ENCODE peak calls at places on chromosomes 11 and 22, in six cellular contexts. H is HCT116, E is H1, C is HepG2, O is K562, P is GM12878. B is an unnamed sample.

GRCh38 chr22:29031236-29031982 is 30.2 kb downstream of the C22orf31 start:
- DNase-seq in O (peak), P (no peak), C (peak), H (peak), E (peak), B (peak)

GRCh38 chr22:29129644-29130201 is 56.9 kb downstream of the KREMEN1 start:
- DNase-seq in O (no peak), P (no peak), H (no peak), C (no peak), E (no peak), B (no peak)

GRCh38 chr11:70656293-70656692 is 258.0 kb downstream of the CTTN start:
- DNase-seq in O (no peak), P (no peak), H (no peak), C (peak), E (no peak), B (no peak)

GRCh38 chr11:126246636-126247035 is 22.1 kb downstream of the SRPRA start:
- DNase-seq in H (no peak), E (no peak), P (no peak), C (no peak), O (no peak), B (no peak)

GRCh38 chr22:25334091-25334490 is 114.7 kb downstream of the CRYBB2 start:
- DNase-seq in E (no peak), O (peak), H (peak), P (peak), C (peak), B (peak)

GRCh38 chr11:117950999-117951961 is 22.1 kb upstream of the TMPRSS13 start:
- DNase-seq in E (no peak), O (no peak), C (no peak), P (no peak), H (no peak), B (no peak)

GRCh38 chr11:75768112-75768908 is at the start of gene DGAT2:
- DNase-seq in C (peak), O (peak), E (peak), H (peak), P (peak), B (peak)

GRCh38 chr11:73201249-73201648 is 16.8 kb upstream of the P2RY2 start:
- DNase-seq in O (no peak), C (no peak), H (no peak), P (no peak), E (no peak), B (no peak)

DNA sequence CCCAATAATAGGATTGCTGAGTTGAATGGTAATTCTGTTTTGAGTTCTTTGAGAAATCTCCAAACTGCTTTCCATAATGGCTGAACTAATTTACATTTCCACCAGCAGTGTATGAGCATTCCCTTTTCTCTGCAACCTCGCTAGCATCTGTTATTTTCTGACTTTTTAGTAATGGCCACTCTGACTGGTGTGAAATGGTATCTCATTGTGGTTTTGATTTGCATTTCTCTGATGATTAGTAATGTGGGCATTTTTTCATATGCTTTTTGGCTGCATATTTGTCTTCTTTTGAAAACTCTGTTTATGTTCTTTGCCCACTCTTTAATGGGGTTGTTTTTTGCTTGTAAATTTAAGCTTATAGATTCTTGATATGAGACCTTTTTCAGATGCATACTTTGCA is 97.4 kb downstream of the FDX1 start:
- DNase-seq in E (no peak), O (no peak), P (no peak), C (no peak), H (no peak), B (no peak)
- TF ChIP-seq ZNF274 in E (no peak), O (no peak), P (no peak), C (no peak), H (no peak), B (no peak)

GRCh38 chr11:108873938-108874337 is 209.1 kb downstream of the DDX10 start:
- DNase-seq in O (no peak), P (no peak), E (no peak), H (no peak), C (no peak), B (no peak)
- H3K9ac ChIP-seq in O (no peak), P (no peak), E (no peak), H (no peak), C (no peak), B (no peak)

DNA sequence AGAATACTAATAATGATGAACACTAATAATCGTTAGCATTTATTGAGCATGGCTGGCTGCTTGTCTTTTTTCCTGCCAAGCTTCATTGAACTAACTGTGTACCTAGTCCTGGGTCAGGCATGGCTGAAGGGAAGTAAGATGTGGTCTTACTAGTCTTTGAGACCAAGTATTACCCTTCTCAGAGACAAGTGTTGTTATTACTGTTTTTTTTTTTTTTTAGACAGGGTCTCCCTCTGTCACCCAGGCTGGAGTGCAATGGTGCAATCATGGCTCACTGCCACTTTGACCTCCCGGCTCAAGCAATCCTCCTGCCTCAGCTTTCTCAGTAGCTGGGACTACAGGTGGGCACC is 4.6 kb downstream of the ST14 start:
- DNase-seq in O (no peak), H (no peak), E (no peak), P (no peak), C (no peak), B (no peak)
- H3K4me3 ChIP-seq in O (no peak), H (no peak), E (no peak), P (no peak), C (peak), B (no peak)

GRCh38 chr11:85756401-85757200 is 54.3 kb downstream of the SYTL2 start:
- DNase-seq in P (no peak), C (no peak), O (no peak), E (no peak), H (no peak), B (no peak)
- TF ChIP-seq ZNF274 in P (no peak), C (no peak), O (no peak), E (no peak), H (no peak), B (no peak)

B was measured in NT2/D1.